ENCODE peak calls at places on chromosome 1, in ten cellular contexts. One of them, this sample, is unnamed.

GRCh38 chr1:48710318-48710717 is 66.4 kb downstream of the BEND5 start:
- DNase-seq in body of pancreas: no peak
- DNase-seq in thoracic aorta: no peak
- DNase-seq in CD4-positive, alpha-beta T cell: no peak
- DNase-seq in heart left ventricle: no peak
- DNase-seq in cardiac muscle cell: no peak
- DNase-seq in Peyer's patch: no peak
- DNase-seq in testis: no peak
- DNase-seq in stomach: no peak
- DNase-seq in endothelial cell of umbilical vein: no peak
- DNase-seq in this sample: no peak

GRCh38 chr1:65001238-65001792 is 35.0 kb upstream of the JAK1 start:
- DNase-seq in body of pancreas: peak; percentile 74
- DNase-seq in thoracic aorta: peak; percentile 36
- DNase-seq in CD4-positive, alpha-beta T cell: peak; percentile 68
- DNase-seq in heart left ventricle: peak; percentile 91
- DNase-seq in cardiac muscle cell: peak; percentile 93
- DNase-seq in Peyer's patch: peak; percentile 85
- DNase-seq in testis: peak; percentile 64
- DNase-seq in stomach: peak; percentile 55
- DNase-seq in endothelial cell of umbilical vein: peak; percentile 75
- DNase-seq in this sample: no peak

GRCh38 chr1:32903991-32904776 is 3.0 kb upstream of the TMEM54 start:
- DNase-seq in body of pancreas: peak; percentile 89
- DNase-seq in thoracic aorta: no peak
- DNase-seq in CD4-positive, alpha-beta T cell: no peak
- DNase-seq in heart left ventricle: no peak
- DNase-seq in cardiac muscle cell: no peak
- DNase-seq in Peyer's patch: peak; percentile 89
- DNase-seq in testis: no peak
- DNase-seq in stomach: peak; percentile 87
- DNase-seq in endothelial cell of umbilical vein: no peak
- DNase-seq in this sample: no peak

GRCh38 chr1:192485692-192486436 is 89.7 kb upstream of the RGS1 start:
- DNase-seq in body of pancreas: peak; percentile 94
- DNase-seq in thoracic aorta: peak; percentile 78
- DNase-seq in CD4-positive, alpha-beta T cell: no peak
- DNase-seq in heart left ventricle: peak; percentile 66
- DNase-seq in cardiac muscle cell: peak; percentile 96
- DNase-seq in Peyer's patch: peak; percentile 58
- DNase-seq in testis: peak; percentile 80
- DNase-seq in stomach: peak; percentile 75
- DNase-seq in endothelial cell of umbilical vein: peak; percentile 98
- DNase-seq in this sample: no peak

GRCh38 chr1:234288946-234289345 is 84.3 kb upstream of the COA6 start:
- DNase-seq in body of pancreas: no peak
- DNase-seq in thoracic aorta: no peak
- DNase-seq in CD4-positive, alpha-beta T cell: no peak
- DNase-seq in heart left ventricle: no peak
- DNase-seq in cardiac muscle cell: no peak
- DNase-seq in Peyer's patch: no peak
- DNase-seq in testis: no peak
- DNase-seq in stomach: no peak
- DNase-seq in endothelial cell of umbilical vein: no peak
- DNase-seq in this sample: no peak

GRCh38 chr1:39573736-39574624 is 2.6 kb downstream of the PABPC4 start:
- DNase-seq in body of pancreas: no peak
- DNase-seq in thoracic aorta: no peak
- DNase-seq in CD4-positive, alpha-beta T cell: no peak
- DNase-seq in heart left ventricle: peak; percentile 46
- DNase-seq in cardiac muscle cell: peak; percentile 60
- DNase-seq in Peyer's patch: no peak
- DNase-seq in testis: no peak
- DNase-seq in stomach: no peak
- DNase-seq in endothelial cell of umbilical vein: peak; percentile 21
- DNase-seq in this sample: no peak

GRCh38 chr1:56073614-56074356 is 505.6 kb downstream of the PLPP3 start:
- DNase-seq in body of pancreas: peak; percentile 81
- DNase-seq in thoracic aorta: peak; percentile 72
- DNase-seq in CD4-positive, alpha-beta T cell: no peak
- DNase-seq in heart left ventricle: peak; percentile 71
- DNase-seq in cardiac muscle cell: peak; percentile 92
- DNase-seq in Peyer's patch: peak; percentile 72
- DNase-seq in testis: peak; percentile 87
- DNase-seq in stomach: peak; percentile 63
- DNase-seq in endothelial cell of umbilical vein: peak; percentile 99
- DNase-seq in this sample: no peak

GRCh38 chr1:9314711-9315379 is 22.2 kb downstream of the SPSB1 start:
- DNase-seq in body of pancreas: no peak
- DNase-seq in thoracic aorta: no peak
- DNase-seq in CD4-positive, alpha-beta T cell: no peak
- DNase-seq in heart left ventricle: no peak
- DNase-seq in cardiac muscle cell: no peak
- DNase-seq in Peyer's patch: no peak
- DNase-seq in testis: no peak
- DNase-seq in stomach: no peak
- DNase-seq in endothelial cell of umbilical vein: no peak
- DNase-seq in this sample: no peak

GRCh38 chr1:93807301-93807930 is 71.6 kb downstream of the DNTTIP2 start:
- DNase-seq in body of pancreas: no peak
- DNase-seq in thoracic aorta: no peak
- DNase-seq in CD4-positive, alpha-beta T cell: no peak
- DNase-seq in heart left ventricle: no peak
- DNase-seq in cardiac muscle cell: peak; percentile 50
- DNase-seq in Peyer's patch: no peak
- DNase-seq in testis: no peak
- DNase-seq in stomach: no peak
- DNase-seq in endothelial cell of umbilical vein: no peak
- DNase-seq in this sample: no peak

GRCh38 chr1:93804412-93804811 is 74.6 kb downstream of the DNTTIP2 start:
- DNase-seq in body of pancreas: peak; percentile 17
- DNase-seq in thoracic aorta: peak; percentile 9
- DNase-seq in CD4-positive, alpha-beta T cell: no peak
- DNase-seq in heart left ventricle: peak; percentile 41
- DNase-seq in cardiac muscle cell: peak; percentile 86
- DNase-seq in Peyer's patch: no peak
- DNase-seq in testis: peak; percentile 58
- DNase-seq in stomach: no peak
- DNase-seq in endothelial cell of umbilical vein: peak; percentile 97
- DNase-seq in this sample: no peak

GRCh38 chr1:93810316-93810715 is 68.7 kb downstream of the DNTTIP2 start:
- DNase-seq in body of pancreas: no peak
- DNase-seq in thoracic aorta: no peak
- DNase-seq in CD4-positive, alpha-beta T cell: no peak
- DNase-seq in heart left ventricle: no peak
- DNase-seq in cardiac muscle cell: no peak
- DNase-seq in Peyer's patch: no peak
- DNase-seq in testis: no peak
- DNase-seq in stomach: no peak
- DNase-seq in endothelial cell of umbilical vein: no peak
- DNase-seq in this sample: no peak

GRCh38 chr1:93801471-93801870 is 77.5 kb downstream of the DNTTIP2 start:
- DNase-seq in body of pancreas: no peak
- DNase-seq in thoracic aorta: no peak
- DNase-seq in CD4-positive, alpha-beta T cell: no peak
- DNase-seq in heart left ventricle: no peak
- DNase-seq in cardiac muscle cell: no peak
- DNase-seq in Peyer's patch: no peak
- DNase-seq in testis: no peak
- DNase-seq in stomach: no peak
- DNase-seq in endothelial cell of umbilical vein: no peak
- DNase-seq in this sample: peak; percentile 7

GRCh38 chr1:93805027-93805426 is 74.0 kb downstream of the DNTTIP2 start:
- DNase-seq in body of pancreas: no peak
- DNase-seq in thoracic aorta: no peak
- DNase-seq in CD4-positive, alpha-beta T cell: no peak
- DNase-seq in heart left ventricle: no peak
- DNase-seq in cardiac muscle cell: no peak
- DNase-seq in Peyer's patch: no peak
- DNase-seq in testis: no peak
- DNase-seq in stomach: no peak
- DNase-seq in endothelial cell of umbilical vein: peak; percentile 46
- DNase-seq in this sample: no peak
- TF ChIP-seq CTCF in body of pancreas: no peak
- TF ChIP-seq CTCF in thoracic aorta: no peak
- TF ChIP-seq CTCF in CD4-positive, alpha-beta T cell: no peak
- TF ChIP-seq CTCF in heart left ventricle: no peak
- TF ChIP-seq CTCF in cardiac muscle cell: no peak
- TF ChIP-seq CTCF in Peyer's patch: no peak
- TF ChIP-seq CTCF in testis: no peak
- TF ChIP-seq CTCF in stomach: no peak
- TF ChIP-seq CTCF in endothelial cell of umbilical vein: no peak
- TF ChIP-seq CTCF in this sample: no peak

GRCh38 chr1:167802235-167802634 is 80.5 kb downstream of the MPZL1 start:
- DNase-seq in body of pancreas: no peak
- DNase-seq in thoracic aorta: no peak
- DNase-seq in CD4-positive, alpha-beta T cell: no peak
- DNase-seq in heart left ventricle: no peak
- DNase-seq in cardiac muscle cell: no peak
- DNase-seq in Peyer's patch: no peak
- DNase-seq in testis: no peak
- DNase-seq in stomach: no peak
- DNase-seq in endothelial cell of umbilical vein: no peak
- DNase-seq in this sample: no peak
- H3K27me3 ChIP-seq in body of pancreas: no peaks in the 10 kb centered on the region
- H3K27me3 ChIP-seq in thoracic aorta: no peaks in the 10 kb centered on the region
- H3K27me3 ChIP-seq in CD4-positive, alpha-beta T cell: no peaks in the 10 kb centered on the region
- H3K27me3 ChIP-seq in heart left ventricle: no peaks in the 10 kb centered on the region
- H3K27me3 ChIP-seq in cardiac muscle cell: no peaks in the 10 kb centered on the region
- H3K27me3 ChIP-seq in Peyer's patch: no peaks in the 10 kb centered on the region
- H3K27me3 ChIP-seq in testis: no peaks in the 10 kb centered on the region
- H3K27me3 ChIP-seq in stomach: no peaks in the 10 kb centered on the region
- H3K27me3 ChIP-seq in endothelial cell of umbilical vein: no peaks in the 10 kb centered on the region
- H3K27me3 ChIP-seq in this sample: no peaks in the 10 kb centered on the region

DNA sequence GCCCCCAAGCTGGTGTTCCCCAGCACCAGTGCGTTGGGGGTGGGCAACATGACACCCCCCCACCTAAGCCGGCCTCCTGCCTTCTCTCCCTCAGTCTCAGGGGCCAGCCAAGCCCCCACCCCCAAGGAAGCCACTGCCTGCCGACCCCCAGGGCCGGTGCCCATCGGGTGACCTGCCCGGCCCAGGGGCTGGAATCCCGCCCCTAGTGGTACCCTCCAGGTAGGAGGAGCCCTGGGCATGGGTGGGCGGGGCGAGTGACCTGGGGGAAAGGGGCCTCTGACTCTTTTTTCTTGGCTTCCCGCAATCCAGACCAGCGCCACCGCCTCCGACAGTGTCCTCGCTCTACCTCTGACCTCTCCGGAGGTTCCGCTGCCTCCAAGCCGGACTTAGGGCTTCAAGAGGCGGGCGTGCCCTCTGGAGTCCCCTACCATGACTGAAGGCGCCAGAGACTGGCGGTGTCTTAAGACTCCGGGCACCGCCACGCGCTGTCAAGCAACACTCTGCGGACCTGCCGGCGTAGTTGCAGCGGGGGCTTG is 1.3 kb upstream of the EFNA4 start:
- DNase-seq in body of pancreas: no peak
- DNase-seq in thoracic aorta: no peak
- DNase-seq in CD4-positive, alpha-beta T cell: no peak
- DNase-seq in heart left ventricle: peak; percentile 32
- DNase-seq in cardiac muscle cell: no peak
- DNase-seq in Peyer's patch: peak; percentile 59
- DNase-seq in testis: no peak
- DNase-seq in stomach: no peak
- DNase-seq in endothelial cell of umbilical vein: no peak
- DNase-seq in this sample: no peak
- TF ChIP-seq CTCF in body of pancreas: no peak
- TF ChIP-seq CTCF in thoracic aorta: no peak
- TF ChIP-seq CTCF in CD4-positive, alpha-beta T cell: no peak
- TF ChIP-seq CTCF in heart left ventricle: no peak
- TF ChIP-seq CTCF in cardiac muscle cell: no peak
- TF ChIP-seq CTCF in Peyer's patch: no peak
- TF ChIP-seq CTCF in testis: no peak
- TF ChIP-seq CTCF in stomach: no peak
- TF ChIP-seq CTCF in endothelial cell of umbilical vein: no peak
- TF ChIP-seq CTCF in this sample: no peak

DNA sequence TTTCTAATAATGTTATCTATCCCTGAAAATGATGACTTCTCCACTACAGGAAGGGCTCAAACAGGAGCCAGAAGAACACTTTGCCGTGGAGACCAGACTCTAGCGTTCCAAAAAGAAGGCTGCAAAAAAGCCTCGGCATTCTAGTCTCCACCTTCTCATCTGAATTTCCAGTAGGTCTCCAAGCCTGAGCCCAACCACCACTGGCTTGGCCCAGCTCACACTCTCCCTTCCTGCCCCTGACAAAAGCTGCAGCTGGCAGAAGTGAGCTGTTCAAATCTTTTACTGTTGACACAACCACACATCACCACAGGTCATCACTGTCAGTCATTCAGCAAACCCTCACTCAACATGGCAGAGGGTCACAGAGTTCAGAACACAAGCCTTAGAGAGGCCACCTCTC is 69.3 kb downstream of the CAMK2N1 start:
- DNase-seq in body of pancreas: no peak
- DNase-seq in thoracic aorta: no peak
- DNase-seq in CD4-positive, alpha-beta T cell: no peak
- DNase-seq in heart left ventricle: no peak
- DNase-seq in cardiac muscle cell: no peak
- DNase-seq in Peyer's patch: no peak
- DNase-seq in testis: no peak
- DNase-seq in stomach: no peak
- DNase-seq in endothelial cell of umbilical vein: no peak
- DNase-seq in this sample: no peak
- H3K27me3 ChIP-seq in body of pancreas: no peaks in the 10 kb centered on the region
- H3K27me3 ChIP-seq in thoracic aorta: no peaks in the 10 kb centered on the region
- H3K27me3 ChIP-seq in CD4-positive, alpha-beta T cell: peaks cover 33% of the 10 kb centered on the region
- H3K27me3 ChIP-seq in heart left ventricle: peaks cover 25% of the 10 kb centered on the region
- H3K27me3 ChIP-seq in cardiac muscle cell: peaks cover 94% of the 10 kb centered on the region
- H3K27me3 ChIP-seq in Peyer's patch: no peaks in the 10 kb centered on the region
- H3K27me3 ChIP-seq in testis: no peaks in the 10 kb centered on the region
- H3K27me3 ChIP-seq in stomach: peaks cover 3% of the 10 kb centered on the region
- H3K27me3 ChIP-seq in endothelial cell of umbilical vein: peaks cover 4% of the 10 kb centered on the region
- H3K27me3 ChIP-seq in this sample: no peaks in the 10 kb centered on the region

This sample was measured in Caco-2.